ENCODE peak calls at places on chromosomes 4 and X, in five cellular contexts. W is GM23338; U is activated CD4-positive, alpha-beta T cell treated with anti-CD3 and anti-CD28 coated beads, Interleukin-2, amount 10 ng/mL, durations not matched to agents 7 days and 5 days; Q is NCI-H345; P is stimulated activated CD4-positive, alpha-beta T cell treated with anti-CD3 and anti-CD28 coated beads, Interleukin-1b, Interleukin-23, amount 100 ng/mL, for 24 hours. O is an unnamed sample.

GRCh38 chr4:112130903-112131302 is 14.4 kb upstream of the FAM241A start:
- DNase-seq in Q (no peak), P (no peak), W (peak), U (no peak), O (no peak)

GRCh38 chrX:154804957-154805695 is at the start of gene MPP1:
- DNase-seq in Q (peak), U (peak), P (peak), W (peak), O (peak)

GRCh38 chrX:38312436-38312835 is 14.9 kb downstream of the RPGR start:
- DNase-seq in Q (no peak), W (no peak), P (no peak), U (no peak), O (no peak)

GRCh38 chr4:8378776-8379175 is 61.7 kb downstream of the ACOX3 start:
- DNase-seq in Q (no peak), U (no peak), W (no peak), P (no peak), O (no peak)

GRCh38 chr4:126470862-126471261 is 1156.1 kb downstream of the FAT4 start:
- DNase-seq in W (no peak), P (no peak), U (no peak), Q (no peak), O (no peak)

GRCh38 chr4:1402516-1403101 is 3.6 kb downstream of the NKX1-1 start:
- DNase-seq in Q (no peak), W (peak), U (no peak), P (no peak), O (no peak)

GRCh38 chrX:15838017-15838416 is 16.6 kb downstream of the AP1S2 start:
- DNase-seq in P (no peak), W (peak), Q (no peak), U (no peak), O (no peak)

GRCh38 chr4:183610613-183611012 is 48.4 kb downstream of the RWDD4 start:
- DNase-seq in Q (no peak), U (no peak), P (no peak), W (no peak), O (no peak)

GRCh38 chr4:120004054-120004453 is 62.6 kb downstream of the MAD2L1 start:
- DNase-seq in Q (no peak), W (peak), U (no peak), P (no peak), O (no peak)

GRCh38 chr4:95410387-95411005 is 138.3 kb downstream of the UNC5C start:
- DNase-seq in Q (no peak), P (no peak), W (no peak), U (no peak), O (no peak)

GRCh38 chr4:2337896-2338295 is 76.0 kb upstream of the MXD4 start:
- DNase-seq in Q (no peak), U (no peak), W (no peak), P (no peak), O (no peak)

GRCh38 chrX:140432328-140433025 is 72.4 kb downstream of the SOX3 start:
- DNase-seq in P (no peak), Q (no peak), U (no peak), W (no peak), O (no peak)

GRCh38 chr4:153785830-153786721 is 2.8 kb downstream of the SFRP2 start:
- DNase-seq in U (no peak), W (peak), Q (no peak), P (no peak), O (no peak)

GRCh38 chr4:8260656-8261111 is 8.9 kb upstream of the HTRA3 start:
- DNase-seq in U (no peak), Q (peak), P (no peak), W (peak), O (no peak)

GRCh38 chrX:39890807-39891206 is 207.0 kb downstream of the BCOR start:
- DNase-seq in Q (no peak), W (no peak), U (no peak), P (no peak), O (no peak)

GRCh38 chr4:150493846-150494245 is 88.1 kb upstream of the MAB21L2 start:
- DNase-seq in U (no peak), P (no peak), W (no peak), Q (no peak), O (no peak)

GRCh38 chrX:152907084-152907651 is 9.3 kb downstream of the ZNF185 start:
- DNase-seq in P (no peak), U (no peak), Q (no peak), W (peak), O (no peak)

GRCh38 chr4:60315586-60315985 is 884.5 kb upstream of the ADGRL3 start:
- DNase-seq in P (no peak), Q (no peak), W (no peak), U (no peak), O (no peak)

GRCh38 chrX:80648023-80648422 is 161.7 kb downstream of the BRWD3 start:
- DNase-seq in P (no peak), Q (no peak), U (no peak), W (peak), O (no peak)

GRCh38 chrX:31314921-31315320 is 243.1 kb upstream of the FTHL17 start:
- DNase-seq in Q (no peak), U (no peak), W (no peak), P (no peak), O (no peak)